ENCODE peak calls at places on chromosomes 12 and 14, in five cellular contexts. L, D, U, K and R are unnamed samples.

GRCh38 chr14:50262865-50263264 is 31.5 kb upstream of the SOS2 start:
- DNase-seq in L (no peak), D (no peak), U (no peak), K (no peak), R (no peak)

GRCh38 chr14:94307410-94307992 is 14.4 kb upstream of the SERPINA10 start:
- DNase-seq in L (no peak), D (no peak), U (no peak), K (no peak), R (no peak)

GRCh38 chr12:63706336-63706735 is 38.0 kb upstream of the DPY19L2 start:
- DNase-seq in L (no peak), D (no peak), U (no peak), K (no peak), R (no peak)

GRCh38 chr12:124921200-124922008 is 7.0 kb upstream of the UBC start:
- DNase-seq in L (peak; percentile 74), D (peak; percentile 48), U (peak; percentile 79), K (no peak), R (peak; percentile 51)

GRCh38 chr14:101465795-101466448 is 95.4 kb upstream of the DIO3 start:
- DNase-seq in L (no peak), D (no peak), U (peak; percentile 4), K (no peak), R (no peak)

GRCh38 chr14:50823763-50824636 is 7.0 kb downstream of the NIN start:
- DNase-seq in L (no peak), D (no peak), U (no peak), K (no peak), R (no peak)

GRCh38 chr14:50823051-50823762 is 7.8 kb downstream of the NIN start:
- DNase-seq in L (no peak), D (no peak), U (no peak), K (no peak), R (no peak)

GRCh38 chr12:116797885-116798284 is 59.8 kb downstream of the RNFT2 start:
- DNase-seq in L (no peak), D (no peak), U (no peak), K (no peak), R (no peak)

GRCh38 chr14:25042362-25043299 is 7.3 kb downstream of the STXBP6 start:
- DNase-seq in L (no peak), D (no peak), U (no peak), K (no peak), R (no peak)

GRCh38 chr12:76878045-76878898 is 547 bp downstream of the CSRP2 start:
- DNase-seq in L (no peak), D (no peak), U (no peak), K (peak; percentile 27), R (peak; percentile 19)

GRCh38 chr14:36996133-36996856 is 176.1 kb downstream of the SLC25A21 start:
- DNase-seq in L (no peak), D (no peak), U (no peak), K (no peak), R (no peak)

GRCh38 chr14:68042591-68043210 is 223.1 kb downstream of the RAD51B start:
- DNase-seq in L (no peak), D (no peak), U (no peak), K (no peak), R (no peak)

GRCh38 chr12:120388711-120389431 is 19.9 kb upstream of the MSI1 start:
- DNase-seq in L (no peak), D (no peak), U (peak; percentile 49), K (no peak), R (no peak)

GRCh38 chr14:96512602-96513397 is 10.6 kb downstream of the PAPOLA start:
- DNase-seq in L (no peak), D (no peak), U (no peak), K (no peak), R (no peak)

GRCh38 chr14:105496831-105497591 is 6.0 kb downstream of the TEDC1 start:
- DNase-seq in L (peak; percentile 60), D (no peak), U (peak; percentile 40), K (no peak), R (peak; percentile 9)

GRCh38 chr12:23536293-23536692 is 413.2 kb downstream of the SOX5 start:
- DNase-seq in L (no peak), D (no peak), U (peak; percentile 44), K (no peak), R (no peak)

GRCh38 chr12:122942609-122943008 is 23.7 kb downstream of the ABCB9 start:
- DNase-seq in L (no peak), D (no peak), U (no peak), K (no peak), R (no peak)

GRCh38 chr12:82608706-82609105 is 78.0 kb upstream of the TMTC2 start:
- DNase-seq in L (no peak), D (no peak), U (no peak), K (no peak), R (no peak)

GRCh38 chr12:19311165-19311564 is 128.1 kb upstream of the AEBP2 start:
- DNase-seq in L (no peak), D (no peak), U (no peak), K (no peak), R (no peak)

GRCh38 chr14:80946187-80946586 is 4.6 kb upstream of the CEP128 start:
- DNase-seq in L (no peak), D (no peak), U (no peak), K (no peak), R (no peak)
- H3K4me1 ChIP-seq in L (peaks cover 4% of the 10 kb centered on the region), D (peaks cover 9% of the 10 kb centered on the region), U (peaks cover under 1% of the 10 kb centered on the region), K (no peaks in the 10 kb centered on the region), R (peaks cover 7% of the 10 kb centered on the region)

GRCh38 chr12:131049002-131049401 is 95.3 kb downstream of the ADGRD1 start:
- DNase-seq in L (no peak), D (no peak), U (peak; percentile 31), K (no peak), R (no peak)

GRCh38 chr12:131050463-131051154 is 96.9 kb downstream of the ADGRD1 start:
- DNase-seq in L (no peak), D (no peak), U (peak; percentile 34), K (no peak), R (no peak)

GRCh38 chr12:131051155-131051473 is 97.4 kb downstream of the ADGRD1 start:
- DNase-seq in L (no peak), D (no peak), U (no peak), K (no peak), R (no peak)

GRCh38 chr12:131048611-131048990 is 94.9 kb downstream of the ADGRD1 start:
- DNase-seq in L (no peak), D (no peak), U (peak; percentile 17), K (no peak), R (no peak)

DNA sequence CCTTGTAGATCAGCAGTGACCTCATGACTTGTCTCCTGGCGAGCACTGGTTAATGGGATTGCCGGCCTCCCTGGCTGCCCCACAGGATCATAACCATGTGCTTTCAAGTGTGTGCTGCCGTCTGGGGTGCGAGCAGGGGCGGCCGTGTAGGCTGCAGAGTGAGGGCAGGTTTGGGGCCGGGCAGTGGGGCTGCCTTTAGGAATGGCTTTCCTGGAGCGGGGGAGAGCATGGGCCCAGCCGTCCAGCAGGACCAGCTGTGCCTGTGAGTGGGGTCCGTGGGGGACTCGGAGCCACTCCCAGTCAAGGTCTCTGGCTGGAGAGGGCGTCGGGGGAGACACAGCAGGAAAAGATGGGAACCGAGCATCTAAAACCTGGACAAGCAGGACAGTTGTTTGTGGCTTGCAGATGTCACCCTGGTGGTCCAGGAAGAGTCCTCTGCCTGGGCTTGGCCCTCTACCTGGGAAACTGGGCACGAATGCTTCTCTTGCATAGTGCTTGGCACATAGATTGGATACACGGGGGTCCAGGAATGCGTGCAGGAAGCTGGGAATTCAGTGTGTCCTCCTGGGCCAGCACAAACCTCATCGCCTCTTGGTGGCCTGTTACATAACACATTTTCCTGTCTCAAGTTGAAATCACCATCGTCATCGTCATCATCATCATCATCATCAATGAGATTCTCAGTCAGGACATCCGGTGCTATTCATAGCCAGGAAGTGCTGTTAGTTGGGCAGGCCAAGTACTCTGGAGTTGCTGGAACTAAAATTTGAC is 96.0 kb downstream of the ADGRD1 start:
- DNase-seq in L (peak; percentile 65), D (no peak), U (peak; percentile 24), K (no peak), R (no peak)
- H3K4me1 ChIP-seq in L (peaks cover 29% of the 10 kb centered on the region), D (no peaks in the 10 kb centered on the region), U (no peaks in the 10 kb centered on the region), K (no peaks in the 10 kb centered on the region), R (peaks cover 41% of the 10 kb centered on the region)

GRCh38 chr12:47757360-47757839 is 1.3 kb downstream of the RAPGEF3 start:
- DNase-seq in L (no peak), D (no peak), U (no peak), K (no peak), R (no peak)

GRCh38 chr12:47758584-47758833 is 171 bp downstream of the RAPGEF3 start:
- DNase-seq in L (no peak), D (no peak), U (no peak), K (no peak), R (no peak)

GRCh38 chr12:47757840-47758583 is 668 bp downstream of the RAPGEF3 start:
- DNase-seq in L (peak; percentile 76), D (no peak), U (peak; percentile 64), K (no peak), R (no peak)

GRCh38 chr12:47755655-47756562 is 2.8 kb downstream of the RAPGEF3 start:
- DNase-seq in L (peak; percentile 57), D (no peak), U (peak; percentile 82), K (no peak), R (no peak)

DNA sequence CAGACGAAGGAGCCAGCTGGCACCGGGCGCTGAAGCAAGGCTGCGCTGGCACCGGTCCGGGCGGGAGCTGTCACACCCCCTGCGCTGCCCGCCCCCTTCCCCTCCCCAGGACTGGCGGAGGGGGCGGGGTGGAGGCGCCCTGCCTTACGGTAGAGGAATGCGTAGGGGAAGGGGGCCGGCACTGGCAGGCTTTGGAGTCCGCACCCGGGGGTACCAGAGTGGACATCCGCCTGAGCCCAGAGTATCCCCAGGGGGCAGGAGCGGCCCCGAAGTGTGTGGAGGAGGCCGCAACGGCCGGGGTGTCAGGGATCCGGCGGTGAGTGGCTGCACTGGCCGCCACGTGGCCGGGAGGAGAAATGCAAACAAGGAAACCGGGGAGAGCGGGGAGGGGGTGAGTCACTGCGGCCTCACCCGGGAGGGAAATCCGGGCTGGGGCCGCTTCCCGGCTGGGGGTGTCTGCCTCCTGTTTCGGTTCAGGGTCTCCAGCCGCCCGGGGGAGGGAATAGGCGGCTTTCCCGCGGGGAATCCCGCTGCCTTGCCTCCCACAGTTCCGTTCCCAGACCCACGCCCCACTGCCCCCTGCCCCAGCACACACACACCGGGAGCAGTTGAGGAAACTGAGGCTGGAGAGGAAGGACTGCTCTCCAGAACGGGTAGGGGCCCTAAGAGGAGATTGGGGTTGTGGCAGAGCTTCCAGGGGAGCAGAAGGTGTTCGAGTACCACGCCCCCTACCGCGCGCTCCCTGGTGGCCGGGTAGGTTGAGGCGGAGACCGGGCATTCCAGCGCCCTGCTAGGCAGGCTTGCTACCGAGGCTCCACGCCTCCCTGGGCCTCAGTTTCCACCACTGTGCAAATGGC is at the start of gene RAPGEF3:
- DNase-seq in L (peak; percentile 91), D (peak; percentile 62), U (peak; percentile 89), K (peak; percentile 84), R (peak; percentile 89)
- H3K4me1 ChIP-seq in L (peaks cover 38% of the 10 kb centered on the region), D (peaks cover 12% of the 10 kb centered on the region), U (peaks cover 32% of the 10 kb centered on the region), K (no peaks in the 10 kb centered on the region), R (peaks cover 39% of the 10 kb centered on the region)

GRCh38 chr12:10663869-10664268 is 10.0 kb downstream of the STYK1 start:
- DNase-seq in L (no peak), D (no peak), U (no peak), K (no peak), R (no peak)
- H3K4me1 ChIP-seq in L (no peaks in the 10 kb centered on the region), D (peaks cover 9% of the 10 kb centered on the region), U (peaks cover 34% of the 10 kb centered on the region), K (no peaks in the 10 kb centered on the region), R (no peaks in the 10 kb centered on the region)

GRCh38 chr12:54418441-54419087 is 502 bp downstream of the ITGA5 start:
- DNase-seq in L (peak; percentile 55), D (no peak), U (no peak), K (no peak), R (no peak)
- H3K4me1 ChIP-seq in L (peaks cover 60% of the 10 kb centered on the region), D (peaks cover 60% of the 10 kb centered on the region), U (no peaks in the 10 kb centered on the region), K (peaks cover 14% of the 10 kb centered on the region), R (peaks cover 78% of the 10 kb centered on the region)

GRCh38 chr12:107685360-107686248 is at the start of gene PWP1:
- DNase-seq in L (peak; percentile 97), D (peak; percentile 94), U (peak; percentile 96), K (peak; percentile 91), R (peak; percentile 94)
- H3K4me1 ChIP-seq in L (peaks cover 20% of the 10 kb centered on the region), D (peaks cover 20% of the 10 kb centered on the region), U (peaks cover 17% of the 10 kb centered on the region), K (peaks cover 4% of the 10 kb centered on the region), R (peaks cover 25% of the 10 kb centered on the region)

GRCh38 chr14:88552859-88553258 is 1.9 kb downstream of the PTPN21 start:
- DNase-seq in L (no peak), D (no peak), U (no peak), K (no peak), R (no peak)
- H3K4me1 ChIP-seq in L (peaks cover 49% of the 10 kb centered on the region), D (peaks cover 27% of the 10 kb centered on the region), U (peaks cover 13% of the 10 kb centered on the region), K (no peaks in the 10 kb centered on the region), R (peaks cover 35% of the 10 kb centered on the region)